ENCODE peak calls at places on chromosome 6, in ten cellular contexts. N is AG04449, B is colonic mucosa, P is lower leg skin, Z is IMR-90, E is GM10248, L is NB4, V is osteocyte, W is neural crest cell, U is prostate gland. H is an unnamed sample.

GRCh38 chr6:167350322-167350721 is 25.4 kb downstream of the TTLL2 start:
- DNase-seq in B (peak; percentile 35), U (no peak), E (no peak), N (no peak), P (no peak), W (no peak), V (peak; percentile 54), Z (no peak), L (no peak), H (no peak)

GRCh38 chr6:92767101-92767500 is 652.3 kb downstream of the EPHA7 start:
- DNase-seq in W (no peak), U (no peak), B (no peak), E (no peak), N (no peak), V (no peak), L (no peak), P (no peak), Z (no peak), H (no peak)

GRCh38 chr6:36312854-36313627 is 23.6 kb downstream of the BNIP5 start:
- DNase-seq in W (no peak), U (no peak), B (no peak), P (no peak), N (no peak), L (peak; percentile 98), V (no peak), E (peak; percentile 55), Z (no peak), H (no peak)

GRCh38 chr6:137233561-137234504 is 14.6 kb upstream of the IFNGR1 start:
- DNase-seq in E (no peak), Z (peak; percentile 91), W (no peak), B (peak; percentile 45), V (no peak), L (peak; percentile 92), P (no peak), U (peak; percentile 12), N (peak; percentile 72), H (no peak)

GRCh38 chr6:125519367-125519766 is 217.6 kb upstream of the HDDC2 start:
- DNase-seq in L (no peak), W (no peak), N (no peak), B (no peak), E (no peak), P (no peak), V (no peak), U (no peak), Z (no peak), H (no peak)

GRCh38 chr6:37311666-37312473 is 41.9 kb upstream of the RNF8 start:
- DNase-seq in W (no peak), B (no peak), U (no peak), V (no peak), E (no peak), P (no peak), Z (peak; percentile 83), L (peak; percentile 27), N (peak; percentile 33), H (no peak)

GRCh38 chr6:117167520-117168271 is 97.7 kb upstream of the VGLL2 start:
- DNase-seq in P (no peak), V (no peak), B (no peak), U (peak; percentile 37), L (peak; percentile 8), W (no peak), E (no peak), N (no peak), Z (peak; percentile 2), H (no peak)

GRCh38 chr6:170147832-170148708 is 142.8 kb downstream of the DLL1 start:
- DNase-seq in U (no peak), L (peak; percentile 88), Z (no peak), W (no peak), B (no peak), P (no peak), N (no peak), E (peak; percentile 45), V (no peak), H (peak; percentile 91)

GRCh38 chr6:30891816-30892553 is 7.7 kb downstream of the DDR1 start:
- DNase-seq in U (no peak), Z (no peak), W (no peak), L (no peak), B (no peak), N (no peak), V (no peak), P (peak; percentile 67), E (no peak), H (no peak)

GRCh38 chr6:30894381-30894780 is 10.1 kb downstream of the DDR1 start:
- DNase-seq in N (no peak), L (no peak), P (no peak), U (no peak), V (no peak), B (no peak), Z (no peak), E (no peak), W (no peak), H (no peak)

GRCh38 chr6:30891450-30891723 is 7.1 kb downstream of the DDR1 start:
- DNase-seq in V (no peak), P (no peak), U (no peak), E (no peak), N (no peak), B (no peak), L (no peak), W (no peak), Z (no peak), H (no peak)

GRCh38 chr6:30893666-30894065 is 9.3 kb downstream of the DDR1 start:
- DNase-seq in L (no peak), N (no peak), B (no peak), E (no peak), U (no peak), V (no peak), Z (no peak), P (no peak), W (no peak), H (no peak)

GRCh38 chr6:30893001-30893591 is 8.8 kb downstream of the DDR1 start:
- DNase-seq in V (no peak), P (peak; percentile 63), U (no peak), E (no peak), N (no peak), B (no peak), L (no peak), Z (no peak), W (no peak), H (no peak)
- TF ChIP-seq CTCF in V (no peak), P (no peak), U (no peak), E (no peak), N (peak; percentile 14), B (no peak), L (peak; percentile 18), Z (peak; percentile 10), W (peak; percentile 46), H (no peak)

GRCh38 chr6:50353603-50354002 is 303.9 kb upstream of the DEFB112 start:
- DNase-seq in B (no peak), V (no peak), L (no peak), W (no peak), E (no peak), Z (no peak), P (no peak), N (no peak), U (no peak), H (no peak)
- TF ChIP-seq CTCF in B (no peak), V (no peak), L (no peak), W (no peak), E (no peak), Z (no peak), P (no peak), N (no peak), U (no peak), H (no peak)

GRCh38 chr6:165782812-165783211 is 119.8 kb upstream of the PDE10A start:
- DNase-seq in Z (peak; percentile 14), V (no peak), E (no peak), P (no peak), L (no peak), N (no peak), U (no peak), B (no peak), W (no peak), H (no peak)

GRCh38 chr6:165776699-165777098 is 113.7 kb upstream of the PDE10A start:
- DNase-seq in P (no peak), L (no peak), E (no peak), V (no peak), U (no peak), N (no peak), W (no peak), Z (no peak), B (no peak), H (no peak)

GRCh38 chr6:165782124-165782523 is 119.1 kb upstream of the PDE10A start:
- DNase-seq in W (no peak), V (no peak), U (no peak), N (no peak), P (no peak), Z (no peak), B (no peak), L (no peak), E (no peak), H (no peak)

GRCh38 chr6:165774903-165775608 is 112.0 kb upstream of the PDE10A start:
- DNase-seq in B (no peak), N (no peak), E (no peak), L (no peak), U (no peak), Z (no peak), P (no peak), V (no peak), W (no peak), H (peak; percentile 43)

DNA sequence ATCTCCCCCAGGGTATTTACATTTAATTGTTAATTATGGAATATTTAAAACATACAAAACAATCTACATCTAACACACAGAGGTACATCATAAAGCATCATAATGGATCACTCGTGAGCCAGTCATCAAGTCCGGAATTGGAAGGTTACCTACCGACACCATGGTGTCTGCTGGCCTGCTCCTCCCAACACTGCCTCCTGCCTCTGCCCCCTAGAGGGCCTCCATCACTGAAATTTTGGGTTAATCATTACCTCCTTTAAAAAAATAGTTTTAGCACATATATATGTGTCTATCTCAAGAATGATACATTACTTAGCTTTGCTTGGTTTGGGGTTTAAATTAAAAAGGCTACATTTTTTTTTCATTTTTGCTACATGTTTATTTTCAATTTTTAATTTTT is 114.6 kb upstream of the PDE10A start:
- DNase-seq in E (no peak), W (no peak), P (no peak), V (no peak), L (no peak), U (no peak), Z (no peak), B (no peak), N (no peak), H (no peak)
- TF ChIP-seq CTCF in E (no peak), W (no peak), P (no peak), V (no peak), L (no peak), U (no peak), Z (no peak), B (no peak), N (no peak), H (no peak)

GRCh38 chr6:4861564-4861963 is 85.4 kb downstream of the CDYL start:
- DNase-seq in B (no peak), W (no peak), N (no peak), L (peak; percentile 60), P (no peak), V (no peak), Z (no peak), E (no peak), U (no peak), H (no peak)

GRCh38 chr6:4853782-4854511 is 77.7 kb downstream of the CDYL start:
- DNase-seq in P (no peak), V (no peak), Z (peak; percentile 51), U (no peak), B (no peak), N (no peak), L (peak; percentile 27), W (no peak), E (no peak), H (peak; percentile 37)

GRCh38 chr6:4860387-4860786 is 84.2 kb downstream of the CDYL start:
- DNase-seq in E (no peak), L (no peak), P (no peak), N (no peak), Z (no peak), W (no peak), B (no peak), V (no peak), U (no peak), H (no peak)

GRCh38 chr6:4856779-4857178 is 80.6 kb downstream of the CDYL start:
- DNase-seq in N (no peak), B (no peak), L (no peak), Z (no peak), E (no peak), V (no peak), W (no peak), U (no peak), P (no peak), H (no peak)

GRCh38 chr6:4858194-4859028 is 82.2 kb downstream of the CDYL start:
- DNase-seq in V (no peak), U (no peak), N (no peak), L (peak; percentile 21), P (no peak), B (peak; percentile 34), E (no peak), Z (no peak), W (no peak), H (no peak)
- TF ChIP-seq CTCF in V (no peak), U (no peak), N (no peak), L (no peak), P (no peak), B (no peak), E (no peak), Z (no peak), W (no peak), H (no peak)

H was measured in activated CD8-positive, alpha-beta T cell treated with anti-CD3 and anti-CD28 coated beads for 36 hours.